ENCODE peak calls at places on chromosomes 7 and 10, in five cellular contexts. Q is uterus, J is IMR-90, F is body of pancreas, Y is stomach. Z is an unnamed sample.

GRCh38 chr10:6759961-6760360 is 179.9 kb upstream of the PRKCQ start:
- DNase-seq in F (no peak), Q (no peak), J (no peak), Y (no peak), Z (no peak)

GRCh38 chr7:117834983-117835664 is 38.1 kb downstream of the CTTNBP2 start:
- DNase-seq in Y (no peak), Q (no peak), J (no peak), F (no peak), Z (no peak)

GRCh38 chr10:132572545-132572937 is 35.0 kb downstream of the INPP5A start:
- DNase-seq in F (no peak), Q (no peak), J (peak; percentile 36), Y (no peak), Z (no peak)

GRCh38 chr7:94418851-94419250 is 24.2 kb downstream of the COL1A2 start:
- DNase-seq in Q (no peak), J (peak; percentile 0), F (no peak), Y (no peak), Z (no peak)

GRCh38 chr10:122040786-122041185 is 51.8 kb downstream of the TACC2 start:
- DNase-seq in Q (no peak), F (no peak), J (no peak), Y (no peak), Z (no peak)

GRCh38 chr10:24228642-24229041 is 19.7 kb downstream of the KIAA1217 start:
- DNase-seq in J (no peak), Q (no peak), Y (no peak), F (no peak), Z (no peak)

GRCh38 chr10:21733710-21734109 is 199.7 kb downstream of the MLLT10 start:
- DNase-seq in F (no peak), Q (no peak), J (no peak), Y (no peak), Z (no peak)

GRCh38 chr10:55966131-55966530 is 394.9 kb downstream of the ZWINT start:
- DNase-seq in F (no peak), Q (no peak), J (no peak), Y (no peak), Z (no peak)

GRCh38 chr7:29297194-29297890 is 102.8 kb downstream of the CHN2 start:
- DNase-seq in Q (no peak), F (no peak), J (no peak), Y (no peak), Z (no peak)

GRCh38 chr10:133176546-133176945 is 16.5 kb downstream of the KNDC1 start:
- DNase-seq in J (no peak), Q (no peak), F (no peak), Y (no peak), Z (no peak)

GRCh38 chr10:492896-493295 is 196.6 kb downstream of the DIP2C start:
- DNase-seq in J (no peak), Y (no peak), F (no peak), Q (no peak), Z (no peak)

GRCh38 chr7:144438759-144439158 is 35.3 kb upstream of the NOBOX start:
- DNase-seq in Y (no peak), Q (no peak), J (no peak), F (no peak), Z (no peak)

GRCh38 chr7:24830440-24831050 is 73.3 kb upstream of the GSDME start:
- DNase-seq in J (no peak), Q (no peak), Y (no peak), F (no peak), Z (no peak)

GRCh38 chr10:3887885-3888476 is 103.0 kb upstream of the KLF6 start:
- DNase-seq in F (no peak), Q (peak; percentile 61), Y (no peak), J (peak; percentile 97), Z (peak; percentile 97)

GRCh38 chr7:20798081-20798693 is 11.5 kb upstream of the SP8 start:
- DNase-seq in Q (no peak), F (peak; percentile 77), Y (peak; percentile 73), J (no peak), Z (peak; percentile 32)

GRCh38 chr10:48944171-48944570 is 4.5 kb upstream of the LRRC18 start:
- DNase-seq in Q (no peak), J (no peak), Y (no peak), F (no peak), Z (no peak)

GRCh38 chr10:47414752-47415519 is 30.8 kb upstream of the ZNF488 start:
- DNase-seq in J (no peak), F (no peak), Q (no peak), Y (no peak), Z (no peak)

GRCh38 chr7:27641576-27642230 is 21.0 kb downstream of the HIBADH start:
- DNase-seq in F (no peak), J (no peak), Y (no peak), Q (no peak), Z (no peak)

GRCh38 chr10:122492006-122492405 is 30.7 kb downstream of the HTRA1 start:
- DNase-seq in Y (no peak), F (no peak), Q (no peak), J (no peak), Z (no peak)

GRCh38 chr10:33365314-33365713 is 30.8 kb upstream of the NRP1 start:
- DNase-seq in F (no peak), Y (no peak), Q (no peak), J (peak; percentile 41), Z (no peak)

GRCh38 chr7:70712942-70713341 is 419.0 kb upstream of the GALNT17 start:
- DNase-seq in Y (peak; percentile 76), Q (no peak), J (no peak), F (no peak), Z (no peak)

GRCh38 chr7:1713502-1714484 is 43.7 kb downstream of the ELFN1 start:
- DNase-seq in J (no peak), Q (no peak), Y (peak; percentile 79), F (peak; percentile 55), Z (no peak)

DNA sequence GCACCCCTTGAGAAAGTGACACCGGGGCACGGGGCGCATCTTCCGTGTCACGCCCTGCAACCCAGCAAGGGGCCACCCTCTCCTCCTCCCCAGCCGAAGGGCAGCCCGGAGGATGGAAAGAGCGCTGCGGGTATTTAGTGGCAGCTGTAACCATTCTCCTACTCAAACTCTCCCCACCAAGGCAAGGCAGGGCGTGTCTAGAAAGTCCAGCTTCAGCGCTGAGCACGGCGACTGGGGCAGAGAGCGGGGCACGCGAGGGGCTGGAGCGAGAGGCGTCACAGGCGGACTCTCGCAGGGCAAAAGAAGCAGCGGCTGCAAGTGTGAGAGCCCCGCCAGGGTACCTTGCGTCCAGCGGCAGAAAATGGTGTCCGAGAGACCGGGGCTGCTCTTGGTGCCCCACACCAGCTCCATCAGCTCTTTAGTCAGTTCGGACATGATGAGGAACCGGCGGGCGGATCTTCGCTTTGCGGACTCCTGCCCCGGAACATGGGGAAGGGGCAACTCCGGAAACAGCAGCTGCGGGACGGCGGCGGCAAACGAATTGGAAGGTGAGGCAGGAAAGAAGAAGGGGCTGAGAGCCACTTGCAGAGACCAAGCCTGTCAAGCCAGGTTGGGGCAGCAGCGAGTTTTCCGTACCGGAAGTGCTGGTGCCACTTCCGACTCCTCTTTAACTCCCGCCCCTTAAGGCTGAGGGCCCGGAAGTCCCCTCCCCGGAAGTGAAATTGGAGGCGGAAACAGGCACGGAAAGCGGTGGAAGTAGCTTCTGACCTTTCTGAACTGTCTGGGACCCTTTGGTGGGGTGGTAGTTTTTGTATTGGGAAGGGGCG is at the start of gene MINDY3:
- DNase-seq in J (peak; percentile 74), Y (peak; percentile 80), Q (peak; percentile 74), F (peak; percentile 79), Z (peak; percentile 60)
- TF ChIP-seq POLR2A in J (no peak), Y (no peak), Q (no peak), F (no peak), Z (peak; percentile 63)

DNA sequence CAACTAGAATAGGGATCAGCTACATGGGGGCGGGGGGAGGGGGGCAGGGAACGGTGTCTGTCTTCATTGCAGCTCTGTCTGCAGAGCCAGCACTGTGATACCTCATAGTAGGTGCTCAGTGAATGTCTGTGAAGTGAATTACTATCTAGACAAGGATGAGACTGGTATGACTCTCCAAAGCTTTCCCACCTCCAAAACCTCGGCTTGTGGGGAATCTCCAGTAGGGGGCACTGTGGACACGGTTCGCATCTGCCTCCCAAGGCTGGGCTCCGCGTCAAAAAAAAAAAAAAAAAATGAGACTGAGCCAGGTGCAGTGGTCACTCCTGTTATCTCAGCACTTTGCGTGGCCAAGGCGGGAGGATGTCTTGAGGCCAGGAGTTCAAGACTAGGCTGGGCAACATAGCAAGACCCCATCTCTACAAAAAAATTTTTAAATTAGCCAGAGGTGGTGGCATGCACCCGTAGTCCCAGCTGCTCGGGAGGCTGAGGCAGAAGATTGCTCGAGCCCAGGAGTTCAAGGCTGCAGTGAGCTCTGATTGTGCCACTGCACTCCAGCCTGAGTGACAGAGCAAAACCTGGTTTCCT is 9.6 kb downstream of the TRIM56 start:
- DNase-seq in J (peak; percentile 67), F (peak; percentile 49), Y (peak; percentile 38), Q (no peak), Z (peak; percentile 63)
- TF ChIP-seq POLR2A in J (no peak), F (no peak), Y (no peak), Q (no peak), Z (no peak)

DNA sequence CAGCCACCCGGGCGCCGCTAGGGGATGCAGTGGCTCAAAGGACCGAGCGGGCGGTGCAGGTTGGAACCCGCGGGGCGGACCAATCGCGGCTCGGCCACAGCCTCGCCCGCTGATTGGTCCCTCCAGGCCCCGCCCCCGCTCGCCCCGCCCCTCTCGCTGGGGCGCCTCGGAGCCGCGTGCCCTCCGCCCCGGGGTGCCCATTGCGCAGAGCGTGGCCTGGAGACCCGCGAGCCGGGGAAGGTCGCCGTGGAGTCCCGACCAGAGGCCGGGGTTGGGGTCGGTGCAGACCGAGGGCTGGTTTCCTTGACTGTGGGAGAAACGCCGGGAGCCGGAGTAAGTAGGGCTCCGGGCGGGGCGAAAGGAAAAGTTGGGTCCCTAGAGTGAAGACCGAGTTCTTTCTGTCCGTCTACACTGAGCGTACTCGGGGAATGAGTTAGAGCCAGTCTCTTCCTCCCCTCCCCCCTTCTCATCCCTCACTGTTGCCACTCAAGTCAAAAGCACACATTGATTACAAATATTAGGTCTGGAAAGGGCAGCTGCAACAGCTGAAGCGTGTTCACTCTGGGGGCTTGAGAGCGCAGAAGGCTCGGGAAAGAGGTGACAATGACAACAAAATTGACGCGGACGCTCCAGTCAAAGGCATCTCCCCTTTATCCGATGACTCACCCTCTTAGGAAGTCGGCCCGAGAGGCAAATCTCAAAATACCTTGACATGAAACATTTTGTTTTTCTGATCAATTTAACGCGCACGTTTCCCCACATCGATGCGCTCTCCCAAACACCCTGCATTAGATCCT is 844 bp upstream of the GATA3 start:
- DNase-seq in Q (peak; percentile 35), J (peak; percentile 70), F (peak; percentile 64), Y (peak; percentile 86), Z (peak; percentile 87)
- TF ChIP-seq POLR2A in Q (no peak), J (no peak), F (no peak), Y (no peak), Z (peak; percentile 53)

DNA sequence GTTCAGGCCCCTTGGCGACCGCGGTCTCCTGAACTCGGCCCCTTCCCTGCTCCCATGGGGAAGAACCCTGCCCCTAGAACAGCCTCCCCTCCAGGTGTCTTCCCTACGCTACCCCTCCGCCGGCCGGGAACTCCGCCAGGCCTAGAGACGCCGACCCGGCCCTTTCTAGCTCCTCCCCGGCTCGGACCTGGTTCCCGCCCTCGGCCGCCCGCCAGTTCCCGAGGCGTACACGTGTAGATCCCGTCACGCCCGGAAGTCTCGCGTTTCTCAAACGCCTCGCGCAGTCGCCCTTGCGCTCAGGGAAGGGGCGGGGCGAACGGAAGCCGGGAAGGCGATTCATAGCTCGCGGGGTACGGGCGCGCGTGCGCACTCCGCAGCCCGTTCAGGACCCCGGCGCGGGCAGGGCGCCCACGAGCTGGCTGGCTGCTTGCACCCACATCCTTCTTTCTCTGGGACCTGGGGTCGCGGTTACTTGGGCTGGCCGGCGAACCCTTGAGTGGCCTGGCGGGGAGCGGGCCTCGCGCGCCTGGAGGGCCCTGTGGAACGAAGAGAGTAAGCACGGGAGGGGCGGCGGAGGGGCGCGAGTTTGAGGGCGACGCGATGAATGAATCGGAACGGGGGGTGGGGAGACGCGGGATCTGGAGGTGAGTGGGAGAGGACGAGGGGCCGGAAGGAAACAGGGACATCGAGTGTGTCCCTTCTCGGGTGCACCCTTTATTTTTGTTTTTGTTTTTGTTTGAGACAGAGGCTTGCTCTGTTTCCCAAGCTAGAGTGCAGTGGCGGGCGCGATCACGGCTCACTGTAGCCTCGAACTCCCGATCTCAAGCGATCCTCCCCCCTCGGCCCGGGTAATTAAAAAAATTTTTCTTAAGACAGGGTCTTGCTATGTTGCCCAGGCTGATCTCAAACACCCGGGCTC is at the start of gene POP7:
- DNase-seq in F (peak; percentile 99), Q (peak; percentile 99), J (peak; percentile 97), Y (peak; percentile 100), Z (peak; percentile 98)
- TF ChIP-seq POLR2A in F (peak; percentile 40), Q (peak; percentile 72), J (peak; percentile 60), Y (no peak), Z (peak; percentile 69)

Z was measured in endothelial cell of umbilical vein.